ENCODE peak calls at places on chromosomes 6 and 20, in nine cellular contexts. J is iris pigment epithelial cell; G is stimulated activated CD4-positive, alpha-beta T cell treated with anti-CD3 and anti-CD28 coated beads, TNF-alpha, amount 100 ng/mL, for 4 hours; V is activated T-cell treated with anti-CD3 and anti-CD28 coated beads for 48 hours; X is smooth muscle cell of the brain vasculature; O is mesothelial cell of epicardium; E is EL; D is type B pancreatic cell; S is GM23248. A is an unnamed sample.

GRCh38 chr20:12252793-12253192 is 335.1 kb downstream of the BTBD3 start:
- DNase-seq in X (no peak), J (peak), D (no peak), O (no peak), S (no peak), V (no peak), G (no peak), E (no peak), A (peak)

GRCh38 chr6:69894578-69895347 is 28.4 kb downstream of the COL19A1 start:
- DNase-seq in V (no peak), G (no peak), J (peak), S (peak), X (no peak), D (no peak), E (peak), O (no peak), A (peak)

GRCh38 chr6:141265748-141266647 is 866.7 kb upstream of the GJE1 start:
- DNase-seq in D (no peak), V (no peak), X (no peak), E (peak), J (peak), O (no peak), G (no peak), S (peak), A (peak)

GRCh38 chr6:166733900-166734299 is 106.8 kb upstream of the RPS6KA2 start:
- DNase-seq in J (no peak), S (no peak), G (no peak), V (no peak), O (no peak), X (no peak), E (no peak), D (no peak), A (no peak)

GRCh38 chr6:147285087-147285855 is 81.1 kb downstream of the STXBP5 start:
- DNase-seq in O (no peak), G (no peak), S (peak), E (peak), J (peak), X (peak), V (no peak), D (no peak), A (peak)

GRCh38 chr6:2376429-2377355 is 131.3 kb upstream of the GMDS start:
- DNase-seq in S (peak), V (no peak), J (no peak), G (no peak), D (no peak), X (no peak), E (peak), O (no peak), A (peak)

GRCh38 chr20:37295001-37295400 is 5.5 kb downstream of the MANBAL start:
- DNase-seq in G (no peak), J (peak), S (peak), V (no peak), E (peak), D (no peak), O (no peak), X (peak), A (peak)

GRCh38 chr6:168841609-168842278 is 400.8 kb downstream of the SMOC2 start:
- DNase-seq in E (no peak), X (no peak), V (no peak), S (no peak), D (no peak), G (no peak), J (no peak), O (no peak), A (no peak)

GRCh38 chr6:136312975-136313374 is 23.3 kb upstream of the BCLAF1 start:
- DNase-seq in E (no peak), O (no peak), G (no peak), J (no peak), V (no peak), D (no peak), X (no peak), S (no peak), A (no peak)

GRCh38 chr20:58019850-58020625 is 208.4 kb downstream of the ANKRD60 start:
- DNase-seq in V (no peak), S (no peak), D (peak), E (no peak), X (no peak), G (no peak), J (no peak), O (no peak), A (no peak)

GRCh38 chr20:24379116-24379927 is 90.1 kb upstream of the SYNDIG1 start:
- DNase-seq in O (no peak), V (no peak), J (peak), G (no peak), S (peak), X (no peak), D (no peak), E (peak), A (peak)

A was measured in M059J.